ENCODE peak calls at places on chromosome 5, in seven cellular contexts. One of them, this sample, is unnamed.

GRCh38 chr5:75510417-75510835 is 1.0 kb downstream of the CERT1 start:
- DNase-seq in HCT116: no peak
- DNase-seq in kidney: no peak
- DNase-seq in pancreas: no peak
- DNase-seq in WTC11: no peak
- DNase-seq in lower leg skin: peak
- DNase-seq in transverse colon: peak
- DNase-seq in this sample: no peak

GRCh38 chr5:110802998-110803397 is 64.2 kb downstream of the SLC25A46 start:
- DNase-seq in HCT116: no peak
- DNase-seq in kidney: no peak
- DNase-seq in pancreas: no peak
- DNase-seq in WTC11: no peak
- DNase-seq in lower leg skin: no peak
- DNase-seq in transverse colon: no peak
- DNase-seq in this sample: no peak

GRCh38 chr5:153159611-153160010 is 330.9 kb upstream of the GRIA1 start:
- DNase-seq in HCT116: no peak
- DNase-seq in kidney: no peak
- DNase-seq in pancreas: no peak
- DNase-seq in WTC11: no peak
- DNase-seq in lower leg skin: no peak
- DNase-seq in transverse colon: no peak
- DNase-seq in this sample: no peak

GRCh38 chr5:15487228-15487627 is 12.8 kb upstream of the FBXL7 start:
- DNase-seq in HCT116: no peak
- DNase-seq in kidney: no peak
- DNase-seq in pancreas: no peak
- DNase-seq in WTC11: no peak
- DNase-seq in lower leg skin: no peak
- DNase-seq in transverse colon: no peak
- DNase-seq in this sample: no peak

GRCh38 chr5:43400082-43400481 is 12.1 kb downstream of the CCL28 start:
- DNase-seq in HCT116: no peak
- DNase-seq in kidney: no peak
- DNase-seq in pancreas: no peak
- DNase-seq in WTC11: no peak
- DNase-seq in lower leg skin: no peak
- DNase-seq in transverse colon: no peak
- DNase-seq in this sample: no peak

GRCh38 chr5:73791389-73791788 is 165.4 kb downstream of the ARHGEF28 start:
- DNase-seq in HCT116: no peak
- DNase-seq in kidney: no peak
- DNase-seq in pancreas: no peak
- DNase-seq in WTC11: no peak
- DNase-seq in lower leg skin: no peak
- DNase-seq in transverse colon: no peak
- DNase-seq in this sample: no peak

GRCh38 chr5:139393497-139394122 is 1.3 kb downstream of the PROB1 start:
- DNase-seq in HCT116: no peak
- DNase-seq in kidney: no peak
- DNase-seq in pancreas: peak
- DNase-seq in WTC11: peak
- DNase-seq in lower leg skin: no peak
- DNase-seq in transverse colon: no peak
- DNase-seq in this sample: no peak

GRCh38 chr5:154287136-154287535 is 96.6 kb downstream of the GALNT10 start:
- DNase-seq in HCT116: no peak
- DNase-seq in kidney: no peak
- DNase-seq in pancreas: no peak
- DNase-seq in WTC11: peak
- DNase-seq in lower leg skin: no peak
- DNase-seq in transverse colon: no peak
- DNase-seq in this sample: peak

GRCh38 chr5:57327934-57328333 is 154.1 kb downstream of the GPBP1 start:
- DNase-seq in HCT116: peak
- DNase-seq in kidney: no peak
- DNase-seq in pancreas: no peak
- DNase-seq in WTC11: no peak
- DNase-seq in lower leg skin: no peak
- DNase-seq in transverse colon: no peak
- DNase-seq in this sample: peak

GRCh38 chr5:126516133-126516532 is 78.9 kb downstream of the ALDH7A1 start:
- DNase-seq in HCT116: no peak
- DNase-seq in kidney: no peak
- DNase-seq in pancreas: no peak
- DNase-seq in WTC11: no peak
- DNase-seq in lower leg skin: no peak
- DNase-seq in transverse colon: no peak
- DNase-seq in this sample: no peak

GRCh38 chr5:156947933-156948332 is 15.1 kb downstream of the TIMD4 start:
- DNase-seq in HCT116: no peak
- DNase-seq in kidney: no peak
- DNase-seq in pancreas: no peak
- DNase-seq in WTC11: no peak
- DNase-seq in lower leg skin: peak
- DNase-seq in transverse colon: no peak
- DNase-seq in this sample: no peak

GRCh38 chr5:53256746-53257145 is 147.2 kb upstream of the MOCS2 start:
- DNase-seq in HCT116: no peak
- DNase-seq in kidney: no peak
- DNase-seq in pancreas: no peak
- DNase-seq in WTC11: no peak
- DNase-seq in lower leg skin: no peak
- DNase-seq in transverse colon: no peak
- DNase-seq in this sample: no peak

GRCh38 chr5:80408976-80409926 is 1.4 kb downstream of the ZFYVE16 start:
- DNase-seq in HCT116: no peak
- DNase-seq in kidney: no peak
- DNase-seq in pancreas: no peak
- DNase-seq in WTC11: no peak
- DNase-seq in lower leg skin: no peak
- DNase-seq in transverse colon: no peak
- DNase-seq in this sample: no peak

GRCh38 chr5:113574417-113574816 is 60.9 kb downstream of the YTHDC2 start:
- DNase-seq in HCT116: no peak
- DNase-seq in kidney: peak
- DNase-seq in pancreas: no peak
- DNase-seq in WTC11: no peak
- DNase-seq in lower leg skin: no peak
- DNase-seq in transverse colon: no peak
- DNase-seq in this sample: peak

GRCh38 chr5:143396353-143396940 is 7.0 kb downstream of the NR3C1 start:
- DNase-seq in HCT116: no peak
- DNase-seq in kidney: no peak
- DNase-seq in pancreas: no peak
- DNase-seq in WTC11: no peak
- DNase-seq in lower leg skin: no peak
- DNase-seq in transverse colon: no peak
- DNase-seq in this sample: no peak

GRCh38 chr5:149182241-149182640 is 40.9 kb downstream of the ABLIM3 start:
- DNase-seq in HCT116: no peak
- DNase-seq in kidney: no peak
- DNase-seq in pancreas: no peak
- DNase-seq in WTC11: no peak
- DNase-seq in lower leg skin: no peak
- DNase-seq in transverse colon: no peak
- DNase-seq in this sample: no peak
- TF ChIP-seq CTCF in HCT116: no peak
- TF ChIP-seq CTCF in kidney: no peak
- TF ChIP-seq CTCF in pancreas: no peak
- TF ChIP-seq CTCF in WTC11: no peak
- TF ChIP-seq CTCF in lower leg skin: no peak
- TF ChIP-seq CTCF in transverse colon: no peak
- TF ChIP-seq CTCF in this sample: no peak

GRCh38 chr5:175700991-175701390 is 43.1 kb downstream of the HRH2 start:
- DNase-seq in HCT116: peak
- DNase-seq in kidney: peak
- DNase-seq in pancreas: no peak
- DNase-seq in WTC11: peak
- DNase-seq in lower leg skin: peak
- DNase-seq in transverse colon: no peak
- DNase-seq in this sample: peak
- TF ChIP-seq CTCF in HCT116: peak
- TF ChIP-seq CTCF in kidney: peak
- TF ChIP-seq CTCF in pancreas: peak
- TF ChIP-seq CTCF in WTC11: no peak
- TF ChIP-seq CTCF in lower leg skin: no peak
- TF ChIP-seq CTCF in transverse colon: peak
- TF ChIP-seq CTCF in this sample: no peak

DNA sequence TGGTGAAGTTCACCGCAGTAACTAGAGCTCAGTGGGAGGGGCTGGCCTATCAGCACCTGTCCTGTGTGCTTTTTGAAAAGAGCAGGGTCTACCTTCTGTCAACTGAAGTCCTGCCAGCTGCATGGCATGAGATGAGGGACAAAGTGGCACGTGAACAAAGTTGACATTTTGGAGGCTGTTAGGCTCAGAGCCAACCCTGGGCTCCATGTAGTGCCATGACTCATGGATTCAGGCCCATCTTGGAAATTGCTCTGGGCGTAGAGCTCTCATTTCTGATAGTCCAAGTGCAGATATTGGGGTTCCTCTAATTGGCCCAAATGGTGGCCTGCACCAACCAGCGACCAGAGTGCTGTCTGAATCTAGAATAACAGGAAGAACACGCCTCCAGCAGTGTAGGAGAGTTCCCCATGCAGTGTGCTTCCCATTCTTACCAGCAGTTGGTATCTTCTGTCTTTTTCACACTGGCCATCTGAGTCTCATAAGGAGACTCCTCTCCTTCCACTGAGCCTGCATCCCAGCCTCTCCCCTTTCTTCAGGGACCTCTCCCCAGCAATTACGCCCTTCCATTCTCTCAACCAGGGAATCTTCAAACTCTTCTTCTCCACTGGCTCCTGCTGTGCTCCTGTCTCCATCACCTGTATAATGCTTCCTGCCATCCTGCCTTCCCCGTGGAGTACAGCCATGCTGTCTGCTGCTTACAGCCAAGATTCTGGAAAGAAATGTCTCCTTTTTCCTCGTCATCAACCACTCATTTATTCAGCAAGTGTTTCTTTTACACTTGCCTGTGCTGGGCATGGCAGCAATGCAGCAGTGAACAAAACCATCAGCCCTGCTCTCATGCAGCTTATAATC is 30.4 kb downstream of the IRF1 start:
- DNase-seq in HCT116: no peak
- DNase-seq in kidney: no peak
- DNase-seq in pancreas: no peak
- DNase-seq in WTC11: no peak
- DNase-seq in lower leg skin: no peak
- DNase-seq in transverse colon: peak
- DNase-seq in this sample: no peak
- TF ChIP-seq CTCF in HCT116: no peak
- TF ChIP-seq CTCF in kidney: no peak
- TF ChIP-seq CTCF in pancreas: no peak
- TF ChIP-seq CTCF in WTC11: no peak
- TF ChIP-seq CTCF in lower leg skin: no peak
- TF ChIP-seq CTCF in transverse colon: no peak
- TF ChIP-seq CTCF in this sample: no peak

DNA sequence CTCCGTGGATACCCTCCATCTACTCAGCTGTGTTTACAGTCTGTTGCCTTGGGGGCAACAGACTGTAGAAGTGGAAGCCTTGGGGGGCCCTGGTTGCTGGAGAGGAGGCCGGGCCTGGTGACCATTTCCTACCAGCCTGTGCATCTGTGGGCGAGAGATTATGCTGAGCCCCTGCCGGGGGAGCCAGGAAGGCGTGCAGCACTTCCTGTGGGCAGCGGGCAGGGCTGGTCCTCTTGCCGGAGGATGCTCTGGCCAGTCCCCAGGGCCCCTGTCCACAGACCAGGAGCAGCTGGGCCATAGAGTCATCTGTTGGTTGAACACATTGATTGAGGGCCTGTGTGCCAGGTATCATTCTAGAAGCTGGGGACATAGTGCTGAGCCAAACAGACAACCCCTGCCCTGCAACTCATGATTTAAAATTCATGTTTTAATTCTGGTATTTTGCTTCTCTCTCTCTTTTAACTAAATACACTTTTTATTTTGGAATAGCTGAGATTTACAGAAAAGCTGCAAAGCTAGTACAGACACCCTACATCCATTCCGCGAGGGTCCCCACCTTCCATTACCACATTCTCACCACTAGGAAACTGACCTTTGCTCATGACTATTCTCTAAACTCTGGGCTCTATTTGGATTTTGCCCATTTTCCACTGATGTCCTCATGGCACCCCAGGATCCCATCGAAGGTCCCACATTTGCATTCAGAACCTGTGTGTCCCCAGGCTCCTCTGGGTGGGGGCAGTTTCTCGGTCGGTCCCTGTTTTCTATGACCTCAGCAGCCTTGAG is 11.3 kb downstream of the ERGIC1 start:
- DNase-seq in HCT116: no peak
- DNase-seq in kidney: no peak
- DNase-seq in pancreas: no peak
- DNase-seq in WTC11: no peak
- DNase-seq in lower leg skin: no peak
- DNase-seq in transverse colon: no peak
- DNase-seq in this sample: no peak
- TF ChIP-seq CTCF in HCT116: no peak
- TF ChIP-seq CTCF in kidney: peak
- TF ChIP-seq CTCF in pancreas: no peak
- TF ChIP-seq CTCF in WTC11: no peak
- TF ChIP-seq CTCF in lower leg skin: no peak
- TF ChIP-seq CTCF in transverse colon: no peak
- TF ChIP-seq CTCF in this sample: no peak

GRCh38 chr5:141757402-141757801 is 75.4 kb upstream of the ARAP3 start:
- DNase-seq in HCT116: peak
- DNase-seq in kidney: no peak
- DNase-seq in pancreas: no peak
- DNase-seq in WTC11: peak
- DNase-seq in lower leg skin: no peak
- DNase-seq in transverse colon: peak
- DNase-seq in this sample: peak
- TF ChIP-seq CTCF in HCT116: peak
- TF ChIP-seq CTCF in kidney: peak
- TF ChIP-seq CTCF in pancreas: no peak
- TF ChIP-seq CTCF in WTC11: peak
- TF ChIP-seq CTCF in lower leg skin: no peak
- TF ChIP-seq CTCF in transverse colon: peak
- TF ChIP-seq CTCF in this sample: peak

DNA sequence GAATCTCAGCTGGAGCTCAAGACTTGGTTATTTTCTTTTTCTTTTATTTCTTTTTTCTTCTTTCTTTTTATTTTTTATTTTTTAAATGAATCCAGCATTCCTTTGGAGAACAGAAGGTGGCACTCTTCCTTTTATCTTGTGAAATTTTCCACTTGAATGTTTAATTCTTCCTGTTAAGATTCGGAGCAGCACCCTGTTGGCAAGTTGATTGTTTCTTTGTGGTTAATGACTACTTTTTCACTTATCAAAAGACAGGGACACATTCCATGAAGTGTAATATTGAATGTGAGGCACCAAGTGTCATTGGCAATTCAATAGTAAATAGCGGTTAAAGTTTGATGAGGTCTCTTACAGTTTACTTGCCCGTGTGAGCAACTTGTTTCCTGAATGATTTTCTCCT is 240.5 kb upstream of the CHD1 start:
- DNase-seq in HCT116: peak
- DNase-seq in kidney: no peak
- DNase-seq in pancreas: no peak
- DNase-seq in WTC11: no peak
- DNase-seq in lower leg skin: no peak
- DNase-seq in transverse colon: no peak
- DNase-seq in this sample: no peak
- TF ChIP-seq CTCF in HCT116: peak
- TF ChIP-seq CTCF in kidney: peak
- TF ChIP-seq CTCF in pancreas: no peak
- TF ChIP-seq CTCF in WTC11: no peak
- TF ChIP-seq CTCF in lower leg skin: no peak
- TF ChIP-seq CTCF in transverse colon: no peak
- TF ChIP-seq CTCF in this sample: peak